ENCODE peak calls at places on chromosomes 1 and 21, in five cellular contexts. One of them, this sample, is unnamed.

GRCh38 chr1:36656271-36656670 is 173.6 kb upstream of the CSF3R start:
- DNase-seq in mesothelial cell of epicardium: no peak
- DNase-seq in stimulated activated CD4-positive, alpha-beta T cell treated with anti-CD3 and anti-CD28 coated beads, Interleukin-15, amount 100 ng/mL, for 1 hour: no peak
- DNase-seq in uterus: no peak
- DNase-seq in ascending aorta: no peak
- DNase-seq in this sample: no peak

GRCh38 chr1:24203404-24203803 is 16.3 kb upstream of the IFNLR1 start:
- DNase-seq in stimulated activated CD4-positive, alpha-beta T cell treated with anti-CD3 and anti-CD28 coated beads, Interleukin-15, amount 100 ng/mL, for 1 hour: no peak
- DNase-seq in mesothelial cell of epicardium: no peak
- DNase-seq in ascending aorta: no peak
- DNase-seq in uterus: no peak
- DNase-seq in this sample: no peak

GRCh38 chr1:10170362-10170665 is 40.1 kb upstream of the KIF1B start:
- DNase-seq in ascending aorta: no peak
- DNase-seq in mesothelial cell of epicardium: no peak
- DNase-seq in uterus: no peak
- DNase-seq in stimulated activated CD4-positive, alpha-beta T cell treated with anti-CD3 and anti-CD28 coated beads, Interleukin-15, amount 100 ng/mL, for 1 hour: no peak
- DNase-seq in this sample: no peak

GRCh38 chr1:199422206-199422605 is 605.3 kb upstream of the NR5A2 start:
- DNase-seq in ascending aorta: no peak
- DNase-seq in stimulated activated CD4-positive, alpha-beta T cell treated with anti-CD3 and anti-CD28 coated beads, Interleukin-15, amount 100 ng/mL, for 1 hour: no peak
- DNase-seq in mesothelial cell of epicardium: no peak
- DNase-seq in uterus: no peak
- DNase-seq in this sample: no peak

GRCh38 chr1:106986603-106987002 is 69.9 kb upstream of the PRMT6 start:
- DNase-seq in stimulated activated CD4-positive, alpha-beta T cell treated with anti-CD3 and anti-CD28 coated beads, Interleukin-15, amount 100 ng/mL, for 1 hour: no peak
- DNase-seq in mesothelial cell of epicardium: no peak
- DNase-seq in uterus: no peak
- DNase-seq in ascending aorta: no peak
- DNase-seq in this sample: no peak

GRCh38 chr1:115332813-115333608 is 5.0 kb downstream of the NGF start:
- DNase-seq in mesothelial cell of epicardium: no peak
- DNase-seq in uterus: peak
- DNase-seq in stimulated activated CD4-positive, alpha-beta T cell treated with anti-CD3 and anti-CD28 coated beads, Interleukin-15, amount 100 ng/mL, for 1 hour: no peak
- DNase-seq in ascending aorta: no peak
- DNase-seq in this sample: no peak

GRCh38 chr1:212828395-212828794 is 19.1 kb downstream of the SPATA45 start:
- DNase-seq in uterus: no peak
- DNase-seq in mesothelial cell of epicardium: no peak
- DNase-seq in ascending aorta: no peak
- DNase-seq in stimulated activated CD4-positive, alpha-beta T cell treated with anti-CD3 and anti-CD28 coated beads, Interleukin-15, amount 100 ng/mL, for 1 hour: no peak
- DNase-seq in this sample: no peak

GRCh38 chr1:169240449-169241242 is 127.0 kb downstream of the NME7 start:
- DNase-seq in ascending aorta: no peak
- DNase-seq in stimulated activated CD4-positive, alpha-beta T cell treated with anti-CD3 and anti-CD28 coated beads, Interleukin-15, amount 100 ng/mL, for 1 hour: no peak
- DNase-seq in uterus: no peak
- DNase-seq in mesothelial cell of epicardium: no peak
- DNase-seq in this sample: no peak

GRCh38 chr1:198234511-198235251 is 77.9 kb downstream of the NEK7 start:
- DNase-seq in stimulated activated CD4-positive, alpha-beta T cell treated with anti-CD3 and anti-CD28 coated beads, Interleukin-15, amount 100 ng/mL, for 1 hour: no peak
- DNase-seq in ascending aorta: no peak
- DNase-seq in uterus: no peak
- DNase-seq in mesothelial cell of epicardium: no peak
- DNase-seq in this sample: no peak

GRCh38 chr21:45543710-45544448 is 1.6 kb upstream of the SLC19A1 start:
- DNase-seq in mesothelial cell of epicardium: no peak
- DNase-seq in uterus: no peak
- DNase-seq in stimulated activated CD4-positive, alpha-beta T cell treated with anti-CD3 and anti-CD28 coated beads, Interleukin-15, amount 100 ng/mL, for 1 hour: no peak
- DNase-seq in ascending aorta: no peak
- DNase-seq in this sample: peak

GRCh38 chr1:23701996-23702395 is 10.4 kb downstream of the RPL11 start:
- DNase-seq in ascending aorta: no peak
- DNase-seq in uterus: no peak
- DNase-seq in mesothelial cell of epicardium: no peak
- DNase-seq in stimulated activated CD4-positive, alpha-beta T cell treated with anti-CD3 and anti-CD28 coated beads, Interleukin-15, amount 100 ng/mL, for 1 hour: no peak
- DNase-seq in this sample: no peak

GRCh38 chr1:167412072-167412471 is 106.3 kb downstream of the CD247 start:
- DNase-seq in mesothelial cell of epicardium: no peak
- DNase-seq in ascending aorta: no peak
- DNase-seq in uterus: no peak
- DNase-seq in stimulated activated CD4-positive, alpha-beta T cell treated with anti-CD3 and anti-CD28 coated beads, Interleukin-15, amount 100 ng/mL, for 1 hour: no peak
- DNase-seq in this sample: no peak

GRCh38 chr1:7018826-7019225 is 233.6 kb downstream of the CAMTA1 start:
- DNase-seq in ascending aorta: no peak
- DNase-seq in stimulated activated CD4-positive, alpha-beta T cell treated with anti-CD3 and anti-CD28 coated beads, Interleukin-15, amount 100 ng/mL, for 1 hour: no peak
- DNase-seq in mesothelial cell of epicardium: no peak
- DNase-seq in uterus: no peak
- DNase-seq in this sample: peak

GRCh38 chr1:58779837-58780585 is 3.8 kb downstream of the JUN start:
- DNase-seq in mesothelial cell of epicardium: no peak
- DNase-seq in uterus: peak
- DNase-seq in ascending aorta: no peak
- DNase-seq in stimulated activated CD4-positive, alpha-beta T cell treated with anti-CD3 and anti-CD28 coated beads, Interleukin-15, amount 100 ng/mL, for 1 hour: no peak
- DNase-seq in this sample: no peak

GRCh38 chr1:62295921-62296451 is 23.2 kb downstream of the KANK4 start:
- DNase-seq in uterus: no peak
- DNase-seq in mesothelial cell of epicardium: no peak
- DNase-seq in ascending aorta: no peak
- DNase-seq in stimulated activated CD4-positive, alpha-beta T cell treated with anti-CD3 and anti-CD28 coated beads, Interleukin-15, amount 100 ng/mL, for 1 hour: no peak
- DNase-seq in this sample: no peak

GRCh38 chr1:198936371-198937083 is 297.7 kb downstream of the PTPRC start:
- DNase-seq in ascending aorta: no peak
- DNase-seq in uterus: no peak
- DNase-seq in stimulated activated CD4-positive, alpha-beta T cell treated with anti-CD3 and anti-CD28 coated beads, Interleukin-15, amount 100 ng/mL, for 1 hour: no peak
- DNase-seq in mesothelial cell of epicardium: no peak
- DNase-seq in this sample: no peak

GRCh38 chr21:42860345-42860744 is 19.0 kb downstream of the WDR4 start:
- DNase-seq in stimulated activated CD4-positive, alpha-beta T cell treated with anti-CD3 and anti-CD28 coated beads, Interleukin-15, amount 100 ng/mL, for 1 hour: no peak
- DNase-seq in mesothelial cell of epicardium: no peak
- DNase-seq in ascending aorta: no peak
- DNase-seq in uterus: no peak
- DNase-seq in this sample: no peak